ENCODE peak calls at places on chromosomes 13 and 19, in six cellular contexts. One of them, this sample, is unnamed.

GRCh38 chr13:109785141-109785891 is 1.1 kb downstream of the IRS2 start:
- DNase-seq in naive thymus-derived CD4-positive, alpha-beta T cell: peak
- DNase-seq in progenitor cell of endocrine pancreas: peak
- DNase-seq in mesendoderm: peak
- DNase-seq in activated T-cell treated with anti-CD3 and anti-CD28 coated beads, Interleukin-2, amount 50 U/mL, for 24 hours: peak
- DNase-seq in anterior cingulate cortex: no peak
- DNase-seq in this sample: peak

GRCh38 chr13:50762969-50763568 is 80.4 kb downstream of the DLEU7 start:
- DNase-seq in naive thymus-derived CD4-positive, alpha-beta T cell: no peak
- DNase-seq in progenitor cell of endocrine pancreas: no peak
- DNase-seq in mesendoderm: peak
- DNase-seq in activated T-cell treated with anti-CD3 and anti-CD28 coated beads, Interleukin-2, amount 50 U/mL, for 24 hours: no peak
- DNase-seq in anterior cingulate cortex: no peak
- DNase-seq in this sample: no peak

GRCh38 chr13:23724196-23724970 is 154.2 kb downstream of the TNFRSF19 start:
- DNase-seq in naive thymus-derived CD4-positive, alpha-beta T cell: no peak
- DNase-seq in progenitor cell of endocrine pancreas: no peak
- DNase-seq in mesendoderm: peak
- DNase-seq in activated T-cell treated with anti-CD3 and anti-CD28 coated beads, Interleukin-2, amount 50 U/mL, for 24 hours: no peak
- DNase-seq in anterior cingulate cortex: no peak
- DNase-seq in this sample: no peak

GRCh38 chr13:48896312-48896711 is 79.4 kb upstream of the FNDC3A start:
- DNase-seq in naive thymus-derived CD4-positive, alpha-beta T cell: no peak
- DNase-seq in progenitor cell of endocrine pancreas: no peak
- DNase-seq in mesendoderm: no peak
- DNase-seq in activated T-cell treated with anti-CD3 and anti-CD28 coated beads, Interleukin-2, amount 50 U/mL, for 24 hours: no peak
- DNase-seq in anterior cingulate cortex: no peak
- DNase-seq in this sample: no peak

GRCh38 chr19:39641773-39642172 is 13.9 kb upstream of the LGALS16 start:
- DNase-seq in naive thymus-derived CD4-positive, alpha-beta T cell: no peak
- DNase-seq in progenitor cell of endocrine pancreas: no peak
- DNase-seq in mesendoderm: no peak
- DNase-seq in activated T-cell treated with anti-CD3 and anti-CD28 coated beads, Interleukin-2, amount 50 U/mL, for 24 hours: no peak
- DNase-seq in anterior cingulate cortex: no peak
- DNase-seq in this sample: no peak

GRCh38 chr13:31881495-31881882 is 142.2 kb downstream of the RXFP2 start:
- DNase-seq in naive thymus-derived CD4-positive, alpha-beta T cell: no peak
- DNase-seq in progenitor cell of endocrine pancreas: no peak
- DNase-seq in mesendoderm: no peak
- DNase-seq in activated T-cell treated with anti-CD3 and anti-CD28 coated beads, Interleukin-2, amount 50 U/mL, for 24 hours: no peak
- DNase-seq in anterior cingulate cortex: no peak
- DNase-seq in this sample: no peak

GRCh38 chr19:30217461-30217860 is 154.7 kb upstream of the ZNF536 start:
- DNase-seq in naive thymus-derived CD4-positive, alpha-beta T cell: no peak
- DNase-seq in progenitor cell of endocrine pancreas: no peak
- DNase-seq in mesendoderm: no peak
- DNase-seq in activated T-cell treated with anti-CD3 and anti-CD28 coated beads, Interleukin-2, amount 50 U/mL, for 24 hours: no peak
- DNase-seq in anterior cingulate cortex: no peak
- DNase-seq in this sample: no peak

GRCh38 chr19:49758292-49758691 is 4.8 kb downstream of the TSKS start:
- DNase-seq in naive thymus-derived CD4-positive, alpha-beta T cell: no peak
- DNase-seq in progenitor cell of endocrine pancreas: no peak
- DNase-seq in mesendoderm: peak
- DNase-seq in activated T-cell treated with anti-CD3 and anti-CD28 coated beads, Interleukin-2, amount 50 U/mL, for 24 hours: no peak
- DNase-seq in anterior cingulate cortex: no peak
- DNase-seq in this sample: no peak

GRCh38 chr13:23679214-23679613 is 109.0 kb downstream of the TNFRSF19 start:
- DNase-seq in naive thymus-derived CD4-positive, alpha-beta T cell: no peak
- DNase-seq in progenitor cell of endocrine pancreas: no peak
- DNase-seq in mesendoderm: no peak
- DNase-seq in activated T-cell treated with anti-CD3 and anti-CD28 coated beads, Interleukin-2, amount 50 U/mL, for 24 hours: no peak
- DNase-seq in anterior cingulate cortex: no peak
- DNase-seq in this sample: no peak

GRCh38 chr13:67557642-67558241 is 327.6 kb upstream of the PCDH9 start:
- DNase-seq in naive thymus-derived CD4-positive, alpha-beta T cell: no peak
- DNase-seq in progenitor cell of endocrine pancreas: no peak
- DNase-seq in mesendoderm: peak
- DNase-seq in activated T-cell treated with anti-CD3 and anti-CD28 coated beads, Interleukin-2, amount 50 U/mL, for 24 hours: no peak
- DNase-seq in anterior cingulate cortex: no peak
- DNase-seq in this sample: no peak

GRCh38 chr13:22428188-22428828 is 752.5 kb upstream of the SGCG start:
- DNase-seq in naive thymus-derived CD4-positive, alpha-beta T cell: no peak
- DNase-seq in progenitor cell of endocrine pancreas: no peak
- DNase-seq in mesendoderm: peak
- DNase-seq in activated T-cell treated with anti-CD3 and anti-CD28 coated beads, Interleukin-2, amount 50 U/mL, for 24 hours: no peak
- DNase-seq in anterior cingulate cortex: no peak
- DNase-seq in this sample: no peak

GRCh38 chr19:51573331-51573730 is 2.2 kb downstream of the ZNF175 start:
- DNase-seq in naive thymus-derived CD4-positive, alpha-beta T cell: no peak
- DNase-seq in progenitor cell of endocrine pancreas: no peak
- DNase-seq in mesendoderm: no peak
- DNase-seq in activated T-cell treated with anti-CD3 and anti-CD28 coated beads, Interleukin-2, amount 50 U/mL, for 24 hours: no peak
- DNase-seq in anterior cingulate cortex: no peak
- DNase-seq in this sample: no peak

GRCh38 chr19:45139286-45140143 is 21.3 kb downstream of the NKPD1 start:
- DNase-seq in naive thymus-derived CD4-positive, alpha-beta T cell: no peak
- DNase-seq in progenitor cell of endocrine pancreas: no peak
- DNase-seq in mesendoderm: no peak
- DNase-seq in activated T-cell treated with anti-CD3 and anti-CD28 coated beads, Interleukin-2, amount 50 U/mL, for 24 hours: no peak
- DNase-seq in anterior cingulate cortex: no peak
- DNase-seq in this sample: no peak

GRCh38 chr19:49165111-49165750 is 7.6 kb downstream of the TRPM4 start:
- DNase-seq in naive thymus-derived CD4-positive, alpha-beta T cell: no peak
- DNase-seq in progenitor cell of endocrine pancreas: no peak
- DNase-seq in mesendoderm: no peak
- DNase-seq in activated T-cell treated with anti-CD3 and anti-CD28 coated beads, Interleukin-2, amount 50 U/mL, for 24 hours: no peak
- DNase-seq in anterior cingulate cortex: no peak
- DNase-seq in this sample: no peak

GRCh38 chr19:42140125-42140754 is 8.0 kb upstream of the POU2F2 start:
- DNase-seq in naive thymus-derived CD4-positive, alpha-beta T cell: no peak
- DNase-seq in progenitor cell of endocrine pancreas: peak
- DNase-seq in mesendoderm: peak
- DNase-seq in activated T-cell treated with anti-CD3 and anti-CD28 coated beads, Interleukin-2, amount 50 U/mL, for 24 hours: no peak
- DNase-seq in anterior cingulate cortex: peak
- DNase-seq in this sample: no peak

GRCh38 chr19:54448037-54448773 is 794 bp upstream of the LENG8 start:
- DNase-seq in naive thymus-derived CD4-positive, alpha-beta T cell: no peak
- DNase-seq in progenitor cell of endocrine pancreas: no peak
- DNase-seq in mesendoderm: peak
- DNase-seq in activated T-cell treated with anti-CD3 and anti-CD28 coated beads, Interleukin-2, amount 50 U/mL, for 24 hours: no peak
- DNase-seq in anterior cingulate cortex: peak
- DNase-seq in this sample: peak

GRCh38 chr19:44779150-44779549 is 1.5 kb downstream of the CBLC start:
- DNase-seq in naive thymus-derived CD4-positive, alpha-beta T cell: no peak
- DNase-seq in progenitor cell of endocrine pancreas: no peak
- DNase-seq in mesendoderm: no peak
- DNase-seq in activated T-cell treated with anti-CD3 and anti-CD28 coated beads, Interleukin-2, amount 50 U/mL, for 24 hours: no peak
- DNase-seq in anterior cingulate cortex: no peak
- DNase-seq in this sample: no peak

GRCh38 chr13:44237276-44237767 is 136.3 kb upstream of the SERP2 start:
- DNase-seq in naive thymus-derived CD4-positive, alpha-beta T cell: no peak
- DNase-seq in progenitor cell of endocrine pancreas: no peak
- DNase-seq in mesendoderm: no peak
- DNase-seq in activated T-cell treated with anti-CD3 and anti-CD28 coated beads, Interleukin-2, amount 50 U/mL, for 24 hours: no peak
- DNase-seq in anterior cingulate cortex: peak
- DNase-seq in this sample: peak

GRCh38 chr19:8311461-8312260 is 3.5 kb upstream of the CD320 start:
- DNase-seq in naive thymus-derived CD4-positive, alpha-beta T cell: no peak
- DNase-seq in progenitor cell of endocrine pancreas: no peak
- DNase-seq in mesendoderm: no peak
- DNase-seq in activated T-cell treated with anti-CD3 and anti-CD28 coated beads, Interleukin-2, amount 50 U/mL, for 24 hours: no peak
- DNase-seq in anterior cingulate cortex: no peak
- DNase-seq in this sample: peak

GRCh38 chr19:32041681-32042292 is 303.6 kb upstream of the ZNF507 start:
- DNase-seq in naive thymus-derived CD4-positive, alpha-beta T cell: no peak
- DNase-seq in progenitor cell of endocrine pancreas: peak
- DNase-seq in mesendoderm: peak
- DNase-seq in activated T-cell treated with anti-CD3 and anti-CD28 coated beads, Interleukin-2, amount 50 U/mL, for 24 hours: no peak
- DNase-seq in anterior cingulate cortex: peak
- DNase-seq in this sample: no peak

GRCh38 chr13:35164324-35164932 is 222.4 kb downstream of the NBEA start:
- DNase-seq in naive thymus-derived CD4-positive, alpha-beta T cell: no peak
- DNase-seq in progenitor cell of endocrine pancreas: no peak
- DNase-seq in mesendoderm: peak
- DNase-seq in activated T-cell treated with anti-CD3 and anti-CD28 coated beads, Interleukin-2, amount 50 U/mL, for 24 hours: no peak
- DNase-seq in anterior cingulate cortex: no peak
- DNase-seq in this sample: no peak

GRCh38 chr13:112859817-112860190 is 109.2 kb upstream of the MCF2L start:
- DNase-seq in naive thymus-derived CD4-positive, alpha-beta T cell: no peak
- DNase-seq in progenitor cell of endocrine pancreas: no peak
- DNase-seq in mesendoderm: peak
- DNase-seq in activated T-cell treated with anti-CD3 and anti-CD28 coated beads, Interleukin-2, amount 50 U/mL, for 24 hours: no peak
- DNase-seq in anterior cingulate cortex: no peak
- DNase-seq in this sample: peak

GRCh38 chr19:42850981-42851717 is 28.4 kb downstream of the PSG1 start:
- DNase-seq in naive thymus-derived CD4-positive, alpha-beta T cell: no peak
- DNase-seq in progenitor cell of endocrine pancreas: no peak
- DNase-seq in mesendoderm: no peak
- DNase-seq in activated T-cell treated with anti-CD3 and anti-CD28 coated beads, Interleukin-2, amount 50 U/mL, for 24 hours: no peak
- DNase-seq in anterior cingulate cortex: no peak
- DNase-seq in this sample: peak

GRCh38 chr13:97434417-97435296 is 688 bp downstream of the RAP2A start:
- DNase-seq in naive thymus-derived CD4-positive, alpha-beta T cell: peak
- DNase-seq in progenitor cell of endocrine pancreas: no peak
- DNase-seq in mesendoderm: peak
- DNase-seq in activated T-cell treated with anti-CD3 and anti-CD28 coated beads, Interleukin-2, amount 50 U/mL, for 24 hours: peak
- DNase-seq in anterior cingulate cortex: no peak
- DNase-seq in this sample: peak

GRCh38 chr13:30115257-30115600 is 192.1 kb downstream of the KATNAL1 start:
- DNase-seq in naive thymus-derived CD4-positive, alpha-beta T cell: no peak
- DNase-seq in progenitor cell of endocrine pancreas: no peak
- DNase-seq in mesendoderm: no peak
- DNase-seq in activated T-cell treated with anti-CD3 and anti-CD28 coated beads, Interleukin-2, amount 50 U/mL, for 24 hours: no peak
- DNase-seq in anterior cingulate cortex: no peak
- DNase-seq in this sample: no peak

GRCh38 chr13:35630551-35631275 is 154.2 kb upstream of the MAB21L1 start:
- DNase-seq in naive thymus-derived CD4-positive, alpha-beta T cell: no peak
- DNase-seq in progenitor cell of endocrine pancreas: no peak
- DNase-seq in mesendoderm: peak
- DNase-seq in activated T-cell treated with anti-CD3 and anti-CD28 coated beads, Interleukin-2, amount 50 U/mL, for 24 hours: no peak
- DNase-seq in anterior cingulate cortex: no peak
- DNase-seq in this sample: no peak

GRCh38 chr19:313988-314815 is 23.0 kb upstream of the PLPP2 start:
- DNase-seq in naive thymus-derived CD4-positive, alpha-beta T cell: no peak
- DNase-seq in progenitor cell of endocrine pancreas: no peak
- DNase-seq in mesendoderm: no peak
- DNase-seq in activated T-cell treated with anti-CD3 and anti-CD28 coated beads, Interleukin-2, amount 50 U/mL, for 24 hours: no peak
- DNase-seq in anterior cingulate cortex: no peak
- DNase-seq in this sample: no peak

GRCh38 chr13:85538957-85539356 is 260.3 kb downstream of the SLITRK6 start:
- DNase-seq in naive thymus-derived CD4-positive, alpha-beta T cell: no peak
- DNase-seq in progenitor cell of endocrine pancreas: no peak
- DNase-seq in mesendoderm: no peak
- DNase-seq in activated T-cell treated with anti-CD3 and anti-CD28 coated beads, Interleukin-2, amount 50 U/mL, for 24 hours: no peak
- DNase-seq in anterior cingulate cortex: no peak
- DNase-seq in this sample: no peak

GRCh38 chr19:10294368-10294697 is 4.6 kb downstream of the ICAM5 start:
- DNase-seq in naive thymus-derived CD4-positive, alpha-beta T cell: no peak
- DNase-seq in progenitor cell of endocrine pancreas: no peak
- DNase-seq in mesendoderm: peak
- DNase-seq in activated T-cell treated with anti-CD3 and anti-CD28 coated beads, Interleukin-2, amount 50 U/mL, for 24 hours: no peak
- DNase-seq in anterior cingulate cortex: no peak
- DNase-seq in this sample: no peak

GRCh38 chr13:45474584-45475454 is 10.1 kb downstream of the COG3 start:
- DNase-seq in naive thymus-derived CD4-positive, alpha-beta T cell: no peak
- DNase-seq in progenitor cell of endocrine pancreas: no peak
- DNase-seq in mesendoderm: no peak
- DNase-seq in activated T-cell treated with anti-CD3 and anti-CD28 coated beads, Interleukin-2, amount 50 U/mL, for 24 hours: no peak
- DNase-seq in anterior cingulate cortex: no peak
- DNase-seq in this sample: no peak

GRCh38 chr13:38755792-38756191 is 68.9 kb downstream of the FREM2 start:
- DNase-seq in naive thymus-derived CD4-positive, alpha-beta T cell: no peak
- DNase-seq in progenitor cell of endocrine pancreas: no peak
- DNase-seq in mesendoderm: no peak
- DNase-seq in activated T-cell treated with anti-CD3 and anti-CD28 coated beads, Interleukin-2, amount 50 U/mL, for 24 hours: no peak
- DNase-seq in anterior cingulate cortex: no peak
- DNase-seq in this sample: no peak